ENCODE peak calls at places on chromosome 11, in six cellular contexts. U, Z, O, K, C and M are unnamed samples.
A peak's percentile ranks its signal among the peaks of the same experiment; 100 is the strongest.

GRCh38 chr11:17898071-17898470 is 114.8 kb downstream of the SERGEF start:
- DNase-seq in U (no peak), Z (no peak), O (no peak), K (no peak), C (no peak), M (no peak)

GRCh38 chr11:96213500-96213899 is 129.5 kb downstream of the MAML2 start:
- DNase-seq in U (no peak), Z (no peak), O (no peak), K (no peak), C (no peak), M (no peak)

GRCh38 chr11:95520361-95520760 is 269.2 kb downstream of the FAM76B start:
- DNase-seq in U (no peak), Z (no peak), O (no peak), K (no peak), C (no peak), M (no peak)

GRCh38 chr11:1750840-1751520 is 585 bp upstream of the IFITM10 start:
- DNase-seq in U (no peak), Z (peak; percentile 64), O (no peak), K (peak; percentile 45), C (no peak), M (peak; percentile 62)

GRCh38 chr11:57935402-57936049 is 88.2 kb upstream of the OR9Q1 start:
- DNase-seq in U (no peak), Z (no peak), O (no peak), K (no peak), C (no peak), M (no peak)

GRCh38 chr11:1727088-1727690 is 23.2 kb downstream of the IFITM10 start:
- DNase-seq in U (peak; percentile 17), Z (no peak), O (no peak), K (no peak), C (no peak), M (peak; percentile 10)

GRCh38 chr11:1500466-1501420 is 14.2 kb upstream of the MOB2 start:
- DNase-seq in U (no peak), Z (peak; percentile 48), O (no peak), K (no peak), C (no peak), M (no peak)

GRCh38 chr11:124041254-124041653 is at the start of gene OR10G7:
- DNase-seq in U (no peak), Z (no peak), O (no peak), K (no peak), C (peak; percentile 6), M (no peak)

GRCh38 chr11:130070109-130070828 is 575 bp downstream of the APLP2 start:
- DNase-seq in U (no peak), Z (peak; percentile 77), O (peak; percentile 39), K (peak; percentile 79), C (peak; percentile 57), M (peak; percentile 67)

GRCh38 chr11:127875076-127875475 is 712.3 kb downstream of the ETS1 start:
- DNase-seq in U (no peak), Z (no peak), O (no peak), K (no peak), C (no peak), M (no peak)

GRCh38 chr11:89293966-89294679 is 116.4 kb downstream of the TYR start:
- DNase-seq in U (peak; percentile 81), Z (peak; percentile 53), O (no peak), K (no peak), C (peak; percentile 3), M (no peak)

GRCh38 chr11:2693851-2694261 is 5.9 kb downstream of the KCNQ1OT1 start:
- DNase-seq in U (peak; percentile 83), Z (peak; percentile 38), O (no peak), K (no peak), C (no peak), M (no peak)

GRCh38 chr11:56273854-56274253 is at the start of gene OR5T1:
- DNase-seq in U (no peak), Z (no peak), O (no peak), K (no peak), C (no peak), M (no peak)

GRCh38 chr11:60589611-60590010 is 74.4 kb downstream of the MS4A13 start:
- DNase-seq in U (no peak), Z (no peak), O (no peak), K (no peak), C (no peak), M (no peak)

GRCh38 chr11:110296226-110297081 is at the start of gene RDX:
- DNase-seq in U (peak; percentile 94), Z (peak; percentile 82), O (peak; percentile 60), K (peak; percentile 94), C (peak; percentile 84), M (peak; percentile 81)

GRCh38 chr11:118878187-118878586 is 5.5 kb upstream of the CXCR5 start:
- DNase-seq in U (no peak), Z (no peak), O (no peak), K (no peak), C (no peak), M (no peak)

GRCh38 chr11:10511046-10511711 is 29.8 kb downstream of the RNF141 start:
- DNase-seq in U (peak; percentile 88), Z (no peak), O (no peak), K (no peak), C (no peak), M (no peak)

GRCh38 chr11:85800595-85801342 is 10.2 kb downstream of the SYTL2 start:
- DNase-seq in U (no peak), Z (no peak), O (peak; percentile 45), K (no peak), C (no peak), M (no peak)

GRCh38 chr11:19816817-19817216 is 104.2 kb downstream of the NAV2 start:
- DNase-seq in U (peak; percentile 76), Z (no peak), O (no peak), K (no peak), C (no peak), M (no peak)

GRCh38 chr11:112318193-112318592 is 57.5 kb upstream of the PLET1 start:
- DNase-seq in U (no peak), Z (no peak), O (no peak), K (no peak), C (peak; percentile 74), M (no peak)

GRCh38 chr11:119854521-119854920 is 125.5 kb upstream of the NECTIN1 start:
- DNase-seq in U (no peak), Z (no peak), O (no peak), K (no peak), C (no peak), M (no peak)

GRCh38 chr11:15629690-15630321 is 515.1 kb downstream of the INSC start:
- DNase-seq in U (peak; percentile 90), Z (no peak), O (peak; percentile 64), K (no peak), C (no peak), M (no peak)

GRCh38 chr11:108786281-108786990 is 121.6 kb downstream of the DDX10 start:
- DNase-seq in U (no peak), Z (no peak), O (no peak), K (no peak), C (no peak), M (no peak)

GRCh38 chr11:6474423-6474792 is 667 bp upstream of the TRIM3 start:
- DNase-seq in U (no peak), Z (no peak), O (no peak), K (no peak), C (no peak), M (no peak)

GRCh38 chr11:17173332-17173731 is 34.5 kb downstream of the PIK3C2A start:
- DNase-seq in U (no peak), Z (no peak), O (no peak), K (no peak), C (no peak), M (no peak)

GRCh38 chr11:33608386-33608785 is 92.2 kb downstream of the C11orf91 start:
- DNase-seq in U (no peak), Z (no peak), O (no peak), K (no peak), C (no peak), M (no peak)

GRCh38 chr11:5242933-5243844 is 6.5 kb downstream of the HBG1 start:
- DNase-seq in U (no peak), Z (no peak), O (no peak), K (no peak), C (no peak), M (no peak)

GRCh38 chr11:643366-643765 is 6.3 kb downstream of the DRD4 start:
- DNase-seq in U (no peak), Z (no peak), O (no peak), K (no peak), C (no peak), M (no peak)

GRCh38 chr11:126391970-126392637 is 36.6 kb downstream of the ST3GAL4 start:
- DNase-seq in U (peak; percentile 72), Z (no peak), O (no peak), K (no peak), C (peak; percentile 23), M (no peak)

GRCh38 chr11:128473631-128474030 is 113.7 kb downstream of the ETS1 start:
- DNase-seq in U (no peak), Z (no peak), O (no peak), K (peak; percentile 32), C (no peak), M (no peak)

GRCh38 chr11:123183391-123184099 is 11.5 kb downstream of the CLMP start:
- DNase-seq in U (no peak), Z (no peak), O (no peak), K (no peak), C (no peak), M (no peak)

GRCh38 chr11:63673579-63673978 is 2.4 kb upstream of the ATL3 start:
- DNase-seq in U (peak; percentile 9), Z (no peak), O (no peak), K (no peak), C (no peak), M (no peak)

GRCh38 chr11:77151804-77152513 is 23.9 kb downstream of the MYO7A start:
- DNase-seq in U (no peak), Z (no peak), O (peak; percentile 36), K (no peak), C (no peak), M (no peak)

GRCh38 chr11:17548444-17548843 is 1.4 kb downstream of the OTOG start:
- DNase-seq in U (peak; percentile 77), Z (no peak), O (no peak), K (no peak), C (no peak), M (no peak)

GRCh38 chr11:84558085-84558905 is 1068.8 kb downstream of the DLG2 start:
- DNase-seq in U (peak; percentile 70), Z (no peak), O (peak; percentile 27), K (no peak), C (peak; percentile 54), M (no peak)

GRCh38 chr11:43923327-43924111 is 18.9 kb upstream of the C11orf96 start:
- DNase-seq in U (peak; percentile 62), Z (peak; percentile 88), O (peak; percentile 57), K (no peak), C (peak; percentile 80), M (no peak)

GRCh38 chr11:58578136-58578634 is 678 bp upstream of the ZFP91 start:
- DNase-seq in U (peak; percentile 95), Z (peak; percentile 98), O (peak; percentile 97), K (peak; percentile 38), C (peak; percentile 98), M (peak; percentile 97)

GRCh38 chr11:34250732-34251639 is 106.8 kb downstream of the ABTB2 start:
- DNase-seq in U (peak; percentile 64), Z (no peak), O (peak; percentile 18), K (peak; percentile 81), C (peak; percentile 5), M (peak; percentile 72)

GRCh38 chr11:62544521-62545436 is 1.8 kb downstream of the AHNAK start:
- DNase-seq in U (peak; percentile 65), Z (peak; percentile 69), O (no peak), K (peak; percentile 66), C (peak; percentile 38), M (no peak)